ENCODE peak calls at places on chromosomes 11 and 22, in nine cellular contexts. One of them, this sample, is unnamed.

GRCh38 chr11:75240381-75241035 is at the start of gene TPBGL:
- DNase-seq in ovary: no peak
- DNase-seq in stomach: peak
- DNase-seq in tibial nerve: no peak
- DNase-seq in A549: no peak
- DNase-seq in K562: peak
- DNase-seq in SK-N-SH: peak
- DNase-seq in sigmoid colon: peak
- DNase-seq in HepG2: no peak
- DNase-seq in this sample: no peak

GRCh38 chr11:134341805-134342571 is 10.2 kb downstream of the GLB1L2 start:
- DNase-seq in ovary: no peak
- DNase-seq in stomach: no peak
- DNase-seq in tibial nerve: no peak
- DNase-seq in A549: no peak
- DNase-seq in K562: no peak
- DNase-seq in SK-N-SH: no peak
- DNase-seq in sigmoid colon: peak
- DNase-seq in HepG2: no peak
- DNase-seq in this sample: no peak

GRCh38 chr11:45886816-45887520 is 1.5 kb downstream of the MAPK8IP1 start:
- DNase-seq in ovary: no peak
- DNase-seq in stomach: no peak
- DNase-seq in tibial nerve: no peak
- DNase-seq in A549: no peak
- DNase-seq in K562: no peak
- DNase-seq in SK-N-SH: no peak
- DNase-seq in sigmoid colon: no peak
- DNase-seq in HepG2: no peak
- DNase-seq in this sample: no peak

GRCh38 chr22:30878516-30879365 is 89.8 kb downstream of the MORC2 start:
- DNase-seq in ovary: no peak
- DNase-seq in stomach: no peak
- DNase-seq in tibial nerve: no peak
- DNase-seq in A549: no peak
- DNase-seq in K562: peak
- DNase-seq in SK-N-SH: peak
- DNase-seq in sigmoid colon: no peak
- DNase-seq in HepG2: peak
- DNase-seq in this sample: no peak

GRCh38 chr22:24431309-24432034 is 4.1 kb downstream of the ADORA2A start:
- DNase-seq in ovary: no peak
- DNase-seq in stomach: no peak
- DNase-seq in tibial nerve: no peak
- DNase-seq in A549: no peak
- DNase-seq in K562: no peak
- DNase-seq in SK-N-SH: no peak
- DNase-seq in sigmoid colon: peak
- DNase-seq in HepG2: no peak
- DNase-seq in this sample: no peak

GRCh38 chr11:74749127-74749964 is 697 bp downstream of the RNF169 start:
- DNase-seq in ovary: peak
- DNase-seq in stomach: peak
- DNase-seq in tibial nerve: no peak
- DNase-seq in A549: peak
- DNase-seq in K562: peak
- DNase-seq in SK-N-SH: peak
- DNase-seq in sigmoid colon: no peak
- DNase-seq in HepG2: peak
- DNase-seq in this sample: peak

GRCh38 chr11:34243620-34244493 is 114.0 kb downstream of the ABTB2 start:
- DNase-seq in ovary: no peak
- DNase-seq in stomach: peak
- DNase-seq in tibial nerve: no peak
- DNase-seq in A549: peak
- DNase-seq in K562: peak
- DNase-seq in SK-N-SH: no peak
- DNase-seq in sigmoid colon: no peak
- DNase-seq in HepG2: no peak
- DNase-seq in this sample: peak

GRCh38 chr22:50148991-50149721 is 21.4 kb upstream of the PANX2 start:
- DNase-seq in ovary: no peak
- DNase-seq in stomach: peak
- DNase-seq in tibial nerve: no peak
- DNase-seq in A549: peak
- DNase-seq in K562: peak
- DNase-seq in SK-N-SH: peak
- DNase-seq in sigmoid colon: no peak
- DNase-seq in HepG2: peak
- DNase-seq in this sample: peak

GRCh38 chr22:29275167-29275566 is 7.1 kb downstream of the EWSR1 start:
- DNase-seq in ovary: no peak
- DNase-seq in stomach: no peak
- DNase-seq in tibial nerve: no peak
- DNase-seq in A549: no peak
- DNase-seq in K562: no peak
- DNase-seq in SK-N-SH: no peak
- DNase-seq in sigmoid colon: no peak
- DNase-seq in HepG2: no peak
- DNase-seq in this sample: no peak
- TF ChIP-seq EP300 in ovary: no peak
- TF ChIP-seq EP300 in stomach: no peak
- TF ChIP-seq EP300 in tibial nerve: no peak
- TF ChIP-seq EP300 in A549: no peak
- TF ChIP-seq EP300 in K562: no peak
- TF ChIP-seq EP300 in SK-N-SH: no peak
- TF ChIP-seq EP300 in sigmoid colon: no peak
- TF ChIP-seq EP300 in HepG2: no peak
- TF ChIP-seq EP300 in this sample: no peak

GRCh38 chr11:28318861-28319260 is 210.7 kb downstream of the METTL15 start:
- DNase-seq in ovary: no peak
- DNase-seq in stomach: no peak
- DNase-seq in tibial nerve: no peak
- DNase-seq in A549: no peak
- DNase-seq in K562: no peak
- DNase-seq in SK-N-SH: no peak
- DNase-seq in sigmoid colon: no peak
- DNase-seq in HepG2: no peak
- DNase-seq in this sample: no peak

GRCh38 chr11:28315440-28315839 is 207.3 kb downstream of the METTL15 start:
- DNase-seq in ovary: no peak
- DNase-seq in stomach: no peak
- DNase-seq in tibial nerve: no peak
- DNase-seq in A549: no peak
- DNase-seq in K562: no peak
- DNase-seq in SK-N-SH: no peak
- DNase-seq in sigmoid colon: no peak
- DNase-seq in HepG2: no peak
- DNase-seq in this sample: no peak
- H3K27ac ChIP-seq in ovary: no peak
- H3K27ac ChIP-seq in stomach: no peak
- H3K27ac ChIP-seq in tibial nerve: no peak
- H3K27ac ChIP-seq in A549: no peak
- H3K27ac ChIP-seq in K562: no peak
- H3K27ac ChIP-seq in SK-N-SH: no peak
- H3K27ac ChIP-seq in sigmoid colon: no peak
- H3K27ac ChIP-seq in HepG2: no peak
- H3K27ac ChIP-seq in this sample: no peak

DNA sequence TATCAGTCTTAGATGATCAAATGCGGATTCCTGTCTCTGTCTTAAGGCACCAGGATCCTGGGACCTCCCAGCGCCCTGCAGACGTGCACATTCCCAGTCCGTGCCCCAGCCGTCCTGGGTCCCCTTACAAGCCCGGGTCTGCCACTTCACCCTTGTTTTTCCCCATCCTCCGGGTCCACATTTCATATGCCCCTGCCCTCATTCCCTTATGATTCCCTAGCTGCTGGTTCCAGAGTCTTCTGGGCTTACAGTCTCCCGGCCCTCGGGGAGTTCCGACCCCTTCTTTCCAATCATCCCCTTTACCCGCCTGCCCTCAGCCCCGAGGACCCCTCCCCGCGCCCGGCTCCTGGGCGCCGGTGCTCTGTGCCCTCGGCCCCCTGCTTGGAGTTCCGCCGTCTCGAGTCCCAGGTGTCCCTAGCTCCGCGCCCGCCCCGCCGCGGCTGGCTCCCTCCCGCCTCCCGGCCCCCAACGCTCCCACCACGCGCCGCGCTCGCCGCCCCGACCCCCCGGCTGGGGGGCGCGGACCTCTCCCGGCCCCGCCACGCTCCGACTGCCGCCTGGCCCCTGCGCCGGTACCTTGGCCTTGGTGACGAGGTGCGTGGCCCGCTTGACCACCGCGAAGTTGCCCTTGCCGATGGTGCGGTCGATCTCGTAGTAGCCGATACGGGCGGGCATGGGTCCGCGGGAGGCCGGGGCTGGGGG is 510 bp downstream of the SIK3 start:
- DNase-seq in ovary: peak
- DNase-seq in stomach: peak
- DNase-seq in tibial nerve: no peak
- DNase-seq in A549: peak
- DNase-seq in K562: peak
- DNase-seq in SK-N-SH: peak
- DNase-seq in sigmoid colon: peak
- DNase-seq in HepG2: no peak
- DNase-seq in this sample: peak
- TF ChIP-seq EP300 in ovary: no peak
- TF ChIP-seq EP300 in stomach: no peak
- TF ChIP-seq EP300 in tibial nerve: peak
- TF ChIP-seq EP300 in A549: no peak
- TF ChIP-seq EP300 in K562: no peak
- TF ChIP-seq EP300 in SK-N-SH: no peak
- TF ChIP-seq EP300 in sigmoid colon: no peak
- TF ChIP-seq EP300 in HepG2: no peak
- TF ChIP-seq EP300 in this sample: no peak

GRCh38 chr22:44628856-44629255 is 73.1 kb upstream of the PRR5 start:
- DNase-seq in ovary: no peak
- DNase-seq in stomach: no peak
- DNase-seq in tibial nerve: no peak
- DNase-seq in A549: no peak
- DNase-seq in K562: no peak
- DNase-seq in SK-N-SH: no peak
- DNase-seq in sigmoid colon: peak
- DNase-seq in HepG2: no peak
- DNase-seq in this sample: no peak

GRCh38 chr22:44630826-44631225 is 71.2 kb upstream of the PRR5 start:
- DNase-seq in ovary: no peak
- DNase-seq in stomach: no peak
- DNase-seq in tibial nerve: no peak
- DNase-seq in A549: no peak
- DNase-seq in K562: no peak
- DNase-seq in SK-N-SH: no peak
- DNase-seq in sigmoid colon: peak
- DNase-seq in HepG2: no peak
- DNase-seq in this sample: no peak

GRCh38 chr22:44633647-44634046 is 68.4 kb upstream of the PRR5 start:
- DNase-seq in ovary: no peak
- DNase-seq in stomach: no peak
- DNase-seq in tibial nerve: no peak
- DNase-seq in A549: no peak
- DNase-seq in K562: no peak
- DNase-seq in SK-N-SH: no peak
- DNase-seq in sigmoid colon: no peak
- DNase-seq in HepG2: no peak
- DNase-seq in this sample: no peak

GRCh38 chr22:44634426-44635321 is 67.3 kb upstream of the PRR5 start:
- DNase-seq in ovary: no peak
- DNase-seq in stomach: no peak
- DNase-seq in tibial nerve: no peak
- DNase-seq in A549: no peak
- DNase-seq in K562: no peak
- DNase-seq in SK-N-SH: no peak
- DNase-seq in sigmoid colon: no peak
- DNase-seq in HepG2: peak
- DNase-seq in this sample: no peak

GRCh38 chr22:44632823-44633478 is 69.1 kb upstream of the PRR5 start:
- DNase-seq in ovary: no peak
- DNase-seq in stomach: no peak
- DNase-seq in tibial nerve: no peak
- DNase-seq in A549: no peak
- DNase-seq in K562: no peak
- DNase-seq in SK-N-SH: no peak
- DNase-seq in sigmoid colon: no peak
- DNase-seq in HepG2: no peak
- DNase-seq in this sample: no peak
- H3K27ac ChIP-seq in ovary: no peak
- H3K27ac ChIP-seq in stomach: no peak
- H3K27ac ChIP-seq in tibial nerve: no peak
- H3K27ac ChIP-seq in A549: no peak
- H3K27ac ChIP-seq in K562: no peak
- H3K27ac ChIP-seq in SK-N-SH: no peak
- H3K27ac ChIP-seq in sigmoid colon: no peak
- H3K27ac ChIP-seq in HepG2: no peak
- H3K27ac ChIP-seq in this sample: no peak

DNA sequence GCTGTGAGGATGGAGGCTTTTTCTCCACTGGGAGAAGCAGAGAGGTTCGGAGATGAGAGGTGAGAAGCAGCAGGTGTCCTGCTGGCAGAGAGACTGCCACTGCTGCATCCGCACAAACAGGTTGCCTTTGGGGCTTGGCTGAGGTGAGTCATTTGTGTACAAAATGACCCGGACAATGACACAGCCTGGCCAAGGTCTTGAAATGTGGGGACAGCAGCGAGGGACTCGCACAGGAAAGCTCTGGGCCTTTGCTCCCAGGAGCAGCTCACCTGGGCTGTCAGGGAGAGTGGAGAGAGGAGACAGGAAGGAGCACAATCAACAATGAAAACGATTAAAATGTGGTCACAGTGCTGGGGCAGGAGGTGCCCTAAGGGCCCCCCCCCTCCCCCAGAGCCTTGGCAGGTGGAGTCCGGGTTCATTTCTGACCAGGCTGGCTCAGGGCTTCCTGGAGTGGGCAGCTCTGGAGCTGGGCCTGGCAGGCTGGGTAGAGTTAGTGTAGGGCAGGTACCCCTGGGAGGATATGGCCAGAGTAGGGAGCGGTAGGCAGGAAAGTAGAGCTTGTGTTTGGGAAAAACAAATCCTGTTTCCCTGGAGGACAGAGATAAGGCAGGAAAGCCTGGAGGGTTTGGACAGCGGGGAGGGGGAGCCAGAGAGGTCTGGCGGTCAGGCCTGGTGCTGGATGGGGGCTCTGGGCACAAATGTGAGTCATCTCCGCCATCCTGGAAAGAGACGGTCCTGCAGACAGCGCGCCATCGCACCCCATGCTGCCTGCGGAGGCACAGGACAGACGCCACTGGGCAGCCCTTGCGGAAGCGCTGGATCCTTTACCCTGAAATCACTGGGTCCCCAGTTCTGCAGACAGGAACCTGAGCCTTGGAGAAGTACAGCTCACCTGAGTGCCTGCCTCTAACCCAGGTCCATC is 37.8 kb upstream of the CELSR1 start:
- DNase-seq in ovary: no peak
- DNase-seq in stomach: peak
- DNase-seq in tibial nerve: no peak
- DNase-seq in A549: peak
- DNase-seq in K562: no peak
- DNase-seq in SK-N-SH: peak
- DNase-seq in sigmoid colon: peak
- DNase-seq in HepG2: peak
- DNase-seq in this sample: peak
- TF ChIP-seq EP300 in ovary: no peak
- TF ChIP-seq EP300 in stomach: no peak
- TF ChIP-seq EP300 in tibial nerve: no peak
- TF ChIP-seq EP300 in A549: no peak
- TF ChIP-seq EP300 in K562: no peak
- TF ChIP-seq EP300 in SK-N-SH: peak
- TF ChIP-seq EP300 in sigmoid colon: no peak
- TF ChIP-seq EP300 in HepG2: no peak
- TF ChIP-seq EP300 in this sample: no peak